ENCODE peak calls at places on chromosome 20, in six cellular contexts. P is pancreas, V is astrocyte of the cerebellum, S is astrocyte of the spinal cord, O is foreskin fibroblast, F is endodermal cell. K is an unnamed sample.

GRCh38 chr20:34209111-34209510 is 32.1 kb upstream of the ASIP start:
- DNase-seq in F (no peak), O (no peak), S (no peak), P (no peak), V (no peak), K (peak)

GRCh38 chr20:24999568-24999967 is 7.0 kb upstream of the APMAP start:
- DNase-seq in V (no peak), P (no peak), O (no peak), S (no peak), F (no peak), K (no peak)

GRCh38 chr20:59736366-59736765 is 132.0 kb downstream of the PHACTR3 start:
- DNase-seq in V (no peak), O (no peak), P (no peak), S (no peak), F (peak), K (no peak)

GRCh38 chr20:45308078-45308778 is at the start of gene MATN4:
- DNase-seq in S (no peak), P (peak), O (no peak), V (no peak), F (peak), K (no peak)

GRCh38 chr20:18780731-18781130 is 32.9 kb upstream of the SCP2D1 start:
- DNase-seq in O (no peak), V (no peak), S (no peak), F (no peak), P (no peak), K (no peak)

GRCh38 chr20:25317351-25318075 is 69.6 kb downstream of the PYGB start:
- DNase-seq in S (no peak), O (no peak), P (no peak), F (no peak), V (no peak), K (no peak)

GRCh38 chr20:21089421-21089820 is 16.7 kb downstream of the LINC00237 start:
- DNase-seq in P (no peak), F (no peak), O (no peak), V (no peak), S (no peak), K (no peak)

GRCh38 chr20:64109831-64110391 is 2.5 kb upstream of the NPBWR2 start:
- DNase-seq in P (no peak), V (no peak), F (peak), O (no peak), S (no peak), K (no peak)

GRCh38 chr20:63459070-63459380 is 13.4 kb downstream of the KCNQ2 start:
- DNase-seq in O (no peak), F (no peak), S (no peak), V (no peak), P (no peak), K (no peak)

GRCh38 chr20:47360489-47361267 is 4.2 kb upstream of the ZMYND8 start:
- DNase-seq in V (peak), O (peak), F (peak), S (peak), P (peak), K (peak)

GRCh38 chr20:47360207-47360488 is 3.6 kb upstream of the ZMYND8 start:
- DNase-seq in F (no peak), P (peak), S (no peak), V (no peak), O (peak), K (peak)

GRCh38 chr20:47362361-47363219 is 6.1 kb upstream of the ZMYND8 start:
- DNase-seq in V (no peak), F (no peak), S (no peak), O (no peak), P (no peak), K (peak)

GRCh38 chr20:47359533-47360206 is 3.2 kb upstream of the ZMYND8 start:
- DNase-seq in S (no peak), P (no peak), O (no peak), V (no peak), F (no peak), K (no peak)

GRCh38 chr20:47361268-47361665 is 4.8 kb upstream of the ZMYND8 start:
- DNase-seq in F (no peak), O (no peak), V (no peak), S (peak), P (no peak), K (no peak)
- H3K4me3 ChIP-seq in F (no peak), O (no peak), V (no peak), S (no peak), P (no peak), K (peak)

GRCh38 chr20:49366687-49367086 is 88.8 kb upstream of the ZNFX1 start:
- DNase-seq in F (no peak), P (no peak), V (no peak), O (no peak), S (no peak), K (no peak)
- H3K4me3 ChIP-seq in F (no peak), P (no peak), V (no peak), O (no peak), S (no peak), K (no peak)

DNA sequence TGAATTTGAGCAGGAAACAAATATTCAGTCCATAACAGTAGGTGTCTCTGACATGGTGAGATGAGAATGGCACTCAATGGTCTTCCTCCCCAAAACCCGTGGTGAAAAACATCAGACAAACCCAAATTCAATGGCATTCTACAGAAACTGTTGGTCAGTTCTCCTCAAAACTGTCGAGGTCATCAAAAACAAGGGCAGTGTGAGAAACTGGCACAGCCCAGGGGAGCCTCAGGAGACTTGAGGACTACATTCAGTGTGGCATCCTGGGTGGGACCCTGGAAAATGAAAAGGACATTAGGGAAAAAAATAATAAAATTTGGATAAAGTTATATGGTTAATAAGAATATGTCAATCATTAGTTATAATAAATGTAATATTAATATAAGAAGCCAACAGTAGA is 40.6 kb downstream of the LBP start:
- DNase-seq in F (no peak), O (no peak), P (no peak), S (no peak), V (no peak), K (no peak)
- H3K4me3 ChIP-seq in F (no peak), O (no peak), P (no peak), S (no peak), V (no peak), K (no peak)

DNA sequence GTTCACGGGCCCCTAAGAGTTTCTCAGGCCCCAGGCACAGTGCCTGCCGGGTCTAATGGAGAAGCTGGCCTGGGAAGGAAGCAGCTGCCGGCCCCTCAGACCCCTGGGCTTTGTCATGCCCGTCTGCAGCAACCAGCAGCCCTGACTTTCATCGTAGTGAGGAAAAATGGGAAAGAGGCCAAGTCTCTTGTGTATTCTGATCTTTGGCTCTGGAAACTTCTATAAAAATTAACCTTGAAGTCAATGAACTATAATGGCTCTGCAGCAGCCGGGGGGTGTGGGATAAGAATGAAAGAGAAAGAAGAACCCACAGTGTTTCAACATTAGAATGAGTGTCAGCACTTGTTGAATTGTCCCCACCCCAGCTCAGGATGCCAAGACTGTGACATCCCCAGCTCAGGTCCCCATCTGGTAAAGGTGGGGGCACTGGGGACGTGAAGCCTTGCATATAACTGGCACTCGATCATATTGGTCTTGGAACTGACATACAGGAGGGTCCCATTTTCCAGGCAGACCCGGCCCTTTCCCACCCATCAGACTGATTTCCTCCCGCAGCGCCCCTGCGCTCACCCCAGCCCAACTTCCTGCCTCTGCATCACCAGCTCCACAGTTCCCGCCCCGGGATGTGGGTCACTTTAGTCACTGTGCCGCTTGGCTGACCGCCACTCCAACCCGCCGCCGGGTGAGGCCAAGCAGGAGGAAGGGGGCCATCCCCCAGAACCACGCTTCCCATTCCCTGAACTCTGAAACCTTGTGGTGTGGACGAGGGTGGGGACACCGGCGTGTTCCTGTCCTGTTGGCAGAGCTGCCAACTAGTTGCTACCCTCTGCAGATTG is 12.7 kb downstream of the TGM2 start:
- DNase-seq in V (peak), P (peak), O (no peak), F (no peak), S (peak), K (peak)
- H3K4me3 ChIP-seq in V (no peak), P (peak), O (no peak), F (no peak), S (no peak), K (peak)

DNA sequence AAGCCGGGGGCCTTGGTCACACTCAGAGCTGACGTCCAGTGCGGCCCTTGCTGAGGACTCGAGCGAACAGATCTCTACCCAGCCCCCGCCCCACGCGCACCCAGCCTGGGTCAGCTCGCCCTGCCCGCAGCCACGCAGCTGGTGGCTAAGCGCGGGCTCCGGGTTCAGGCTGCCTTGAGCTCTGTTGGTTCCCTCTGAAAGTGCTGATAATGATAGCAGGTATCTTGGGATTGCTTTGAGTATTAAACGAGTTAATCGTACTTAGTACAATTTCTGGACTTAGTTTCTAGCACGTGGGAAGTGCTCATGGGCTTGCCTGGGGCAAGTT is 88.1 kb upstream of the TGM3 start:
- DNase-seq in S (no peak), V (no peak), F (no peak), P (no peak), O (no peak), K (no peak)
- H3K4me3 ChIP-seq in S (peak), V (peak), F (peak), P (peak), O (peak), K (no peak)

GRCh38 chr20:15986690-15987089 is 586.6 kb downstream of the KIF16B start:
- DNase-seq in O (no peak), V (no peak), P (no peak), S (no peak), F (no peak), K (no peak)

GRCh38 chr20:15992564-15992963 is 580.7 kb downstream of the KIF16B start:
- DNase-seq in F (no peak), V (no peak), O (no peak), P (no peak), S (no peak), K (no peak)

DNA sequence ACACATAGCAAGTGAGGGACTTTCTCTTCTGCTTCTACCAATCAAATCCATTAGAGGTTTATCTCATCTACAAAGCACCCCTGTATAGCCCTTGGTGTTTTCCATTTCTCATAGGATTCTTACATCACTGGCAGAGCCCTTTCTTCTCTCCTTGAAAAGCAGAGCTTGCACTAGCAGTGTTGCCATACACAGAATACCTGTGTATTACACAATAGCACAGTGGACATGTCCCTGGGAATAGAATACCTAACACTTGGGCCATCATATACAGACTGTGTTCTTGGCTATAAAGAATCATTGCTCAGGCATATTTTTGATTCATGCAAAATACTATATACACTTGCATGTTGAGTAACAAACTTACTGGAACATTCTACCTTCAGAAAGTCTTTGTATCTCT is 582.0 kb downstream of the KIF16B start:
- DNase-seq in F (no peak), V (no peak), P (no peak), O (no peak), S (no peak), K (no peak)
- H3K4me3 ChIP-seq in F (no peak), V (no peak), P (no peak), O (no peak), S (no peak), K (no peak)

GRCh38 chr20:35539756-35540212 is 2.1 kb upstream of the ERGIC3 start:
- DNase-seq in S (no peak), V (no peak), F (peak), O (no peak), P (no peak), K (peak)
- H3K4me3 ChIP-seq in S (no peak), V (no peak), F (peak), O (no peak), P (no peak), K (peak)

DNA sequence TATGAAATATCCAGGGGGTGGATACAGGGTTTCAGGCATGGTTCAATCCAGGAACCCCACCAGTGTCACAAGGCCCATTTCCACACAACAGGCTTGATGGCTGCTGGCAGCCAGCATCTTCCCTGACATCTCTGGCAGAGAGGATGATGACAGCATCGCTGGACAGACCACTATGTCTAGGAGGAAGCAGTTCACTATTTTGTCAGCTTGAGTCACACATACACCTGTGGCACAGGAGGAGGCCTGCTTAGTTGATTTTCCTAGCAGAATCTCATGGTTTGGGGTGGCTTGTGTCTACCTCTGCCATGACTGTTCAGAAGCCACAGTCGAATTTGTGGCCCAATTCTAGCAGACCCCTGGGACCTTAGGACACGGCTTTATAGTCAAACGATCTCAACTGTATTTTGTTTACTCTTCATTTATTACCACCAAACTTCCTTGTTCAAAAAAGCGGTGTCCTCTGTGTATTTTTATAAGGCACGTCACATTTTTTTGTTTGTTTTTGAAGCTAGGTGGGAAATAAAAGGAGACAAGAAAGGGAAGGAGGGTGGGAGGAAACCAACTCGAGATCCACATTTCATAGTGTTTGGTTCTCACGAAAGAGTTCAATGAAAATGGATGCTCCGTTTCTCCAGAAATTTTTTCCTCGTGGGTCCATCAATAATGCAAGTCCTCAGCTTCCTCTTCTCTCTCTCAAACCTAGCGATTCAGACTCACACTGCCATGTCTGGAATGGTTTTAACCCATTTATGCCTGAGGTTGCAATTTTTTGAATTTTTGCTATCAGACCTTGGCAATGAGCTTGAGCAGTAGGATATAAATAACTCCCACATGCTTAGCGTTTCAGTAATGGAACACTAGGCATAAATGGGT is 94.4 kb downstream of the TOX2 start:
- DNase-seq in F (no peak), P (no peak), S (no peak), V (no peak), O (no peak), K (no peak)
- H3K4me3 ChIP-seq in F (no peak), P (no peak), S (no peak), V (no peak), O (no peak), K (no peak)

K was measured in SJCRH30.